ENCODE peak calls at places on chromosomes 7 and 10, in four cellular contexts. One of them, this sample, is unnamed.

GRCh38 chr10:25934673-25935139 is 677 bp downstream of the MYO3A start:
- DNase-seq in activated CD4-positive, alpha-beta T cell treated with anti-CD3 and anti-CD28 coated beads, Interleukin-2, amount 50 U/mL, for 24 hours: no peak
- DNase-seq in ELR: no peak
- DNase-seq in mucosa of gallbladder: no peak
- DNase-seq in this sample: no peak

GRCh38 chr10:5679606-5680005 is 5.0 kb upstream of the TASOR2 start:
- DNase-seq in ELR: peak
- DNase-seq in mucosa of gallbladder: no peak
- DNase-seq in activated CD4-positive, alpha-beta T cell treated with anti-CD3 and anti-CD28 coated beads, Interleukin-2, amount 50 U/mL, for 24 hours: no peak
- DNase-seq in this sample: peak

GRCh38 chr7:151381333-151382078 is 28.3 kb downstream of the WDR86 start:
- DNase-seq in activated CD4-positive, alpha-beta T cell treated with anti-CD3 and anti-CD28 coated beads, Interleukin-2, amount 50 U/mL, for 24 hours: no peak
- DNase-seq in ELR: no peak
- DNase-seq in mucosa of gallbladder: no peak
- DNase-seq in this sample: no peak

GRCh38 chr10:59995862-59996261 is 89.5 kb upstream of the CCDC6 start:
- DNase-seq in activated CD4-positive, alpha-beta T cell treated with anti-CD3 and anti-CD28 coated beads, Interleukin-2, amount 50 U/mL, for 24 hours: no peak
- DNase-seq in mucosa of gallbladder: no peak
- DNase-seq in ELR: no peak
- DNase-seq in this sample: no peak

GRCh38 chr7:129569811-129570215 is 41.7 kb upstream of the NRF1 start:
- DNase-seq in mucosa of gallbladder: peak
- DNase-seq in ELR: peak
- DNase-seq in activated CD4-positive, alpha-beta T cell treated with anti-CD3 and anti-CD28 coated beads, Interleukin-2, amount 50 U/mL, for 24 hours: no peak
- DNase-seq in this sample: peak

GRCh38 chr10:114043532-114044250 is at the start of gene ADRB1:
- DNase-seq in ELR: peak
- DNase-seq in mucosa of gallbladder: peak
- DNase-seq in activated CD4-positive, alpha-beta T cell treated with anti-CD3 and anti-CD28 coated beads, Interleukin-2, amount 50 U/mL, for 24 hours: no peak
- DNase-seq in this sample: peak

GRCh38 chr10:132411561-132412253 is 14.7 kb downstream of the PWWP2B start:
- DNase-seq in activated CD4-positive, alpha-beta T cell treated with anti-CD3 and anti-CD28 coated beads, Interleukin-2, amount 50 U/mL, for 24 hours: no peak
- DNase-seq in mucosa of gallbladder: no peak
- DNase-seq in ELR: no peak
- DNase-seq in this sample: no peak

GRCh38 chr10:86730227-86730626 is 26.2 kb upstream of the BMPR1A start:
- DNase-seq in activated CD4-positive, alpha-beta T cell treated with anti-CD3 and anti-CD28 coated beads, Interleukin-2, amount 50 U/mL, for 24 hours: no peak
- DNase-seq in mucosa of gallbladder: peak
- DNase-seq in ELR: no peak
- DNase-seq in this sample: no peak

GRCh38 chr10:119677126-119677525 is 25.9 kb downstream of the BAG3 start:
- DNase-seq in activated CD4-positive, alpha-beta T cell treated with anti-CD3 and anti-CD28 coated beads, Interleukin-2, amount 50 U/mL, for 24 hours: no peak
- DNase-seq in ELR: no peak
- DNase-seq in mucosa of gallbladder: no peak
- DNase-seq in this sample: no peak

GRCh38 chr7:149330914-149331567 is 69.0 kb downstream of the ZNF783 start:
- DNase-seq in mucosa of gallbladder: no peak
- DNase-seq in ELR: peak
- DNase-seq in activated CD4-positive, alpha-beta T cell treated with anti-CD3 and anti-CD28 coated beads, Interleukin-2, amount 50 U/mL, for 24 hours: no peak
- DNase-seq in this sample: no peak

GRCh38 chr10:29668628-29669027 is 33.9 kb upstream of the SVIL start:
- DNase-seq in ELR: peak
- DNase-seq in activated CD4-positive, alpha-beta T cell treated with anti-CD3 and anti-CD28 coated beads, Interleukin-2, amount 50 U/mL, for 24 hours: no peak
- DNase-seq in mucosa of gallbladder: no peak
- DNase-seq in this sample: no peak

GRCh38 chr7:67344481-67345193 is 348.0 kb downstream of the TYW1 start:
- DNase-seq in mucosa of gallbladder: no peak
- DNase-seq in ELR: no peak
- DNase-seq in activated CD4-positive, alpha-beta T cell treated with anti-CD3 and anti-CD28 coated beads, Interleukin-2, amount 50 U/mL, for 24 hours: no peak
- DNase-seq in this sample: no peak

GRCh38 chr10:69567920-69568319 is 5.3 kb downstream of the NEUROG3 start:
- DNase-seq in activated CD4-positive, alpha-beta T cell treated with anti-CD3 and anti-CD28 coated beads, Interleukin-2, amount 50 U/mL, for 24 hours: no peak
- DNase-seq in ELR: peak
- DNase-seq in mucosa of gallbladder: peak
- DNase-seq in this sample: peak

GRCh38 chr10:124636271-124636993 is 107.7 kb downstream of the FAM53B start:
- DNase-seq in activated CD4-positive, alpha-beta T cell treated with anti-CD3 and anti-CD28 coated beads, Interleukin-2, amount 50 U/mL, for 24 hours: no peak
- DNase-seq in mucosa of gallbladder: no peak
- DNase-seq in ELR: no peak
- DNase-seq in this sample: no peak

GRCh38 chr7:75892634-75893272 is 13.9 kb downstream of the RHBDD2 start:
- DNase-seq in ELR: no peak
- DNase-seq in mucosa of gallbladder: peak
- DNase-seq in activated CD4-positive, alpha-beta T cell treated with anti-CD3 and anti-CD28 coated beads, Interleukin-2, amount 50 U/mL, for 24 hours: no peak
- DNase-seq in this sample: peak

GRCh38 chr7:145692237-145692950 is 424.2 kb upstream of the CNTNAP2 start:
- DNase-seq in mucosa of gallbladder: no peak
- DNase-seq in activated CD4-positive, alpha-beta T cell treated with anti-CD3 and anti-CD28 coated beads, Interleukin-2, amount 50 U/mL, for 24 hours: no peak
- DNase-seq in ELR: no peak
- DNase-seq in this sample: peak

GRCh38 chr7:1712907-1713501 is 42.9 kb downstream of the ELFN1 start:
- DNase-seq in activated CD4-positive, alpha-beta T cell treated with anti-CD3 and anti-CD28 coated beads, Interleukin-2, amount 50 U/mL, for 24 hours: no peak
- DNase-seq in mucosa of gallbladder: no peak
- DNase-seq in ELR: no peak
- DNase-seq in this sample: no peak

GRCh38 chr7:94330474-94331027 is 64.1 kb upstream of the COL1A2 start:
- DNase-seq in ELR: no peak
- DNase-seq in mucosa of gallbladder: no peak
- DNase-seq in activated CD4-positive, alpha-beta T cell treated with anti-CD3 and anti-CD28 coated beads, Interleukin-2, amount 50 U/mL, for 24 hours: no peak
- DNase-seq in this sample: no peak

GRCh38 chr7:79540592-79540991 is 87.1 kb upstream of the MAGI2 start:
- DNase-seq in activated CD4-positive, alpha-beta T cell treated with anti-CD3 and anti-CD28 coated beads, Interleukin-2, amount 50 U/mL, for 24 hours: no peak
- DNase-seq in mucosa of gallbladder: no peak
- DNase-seq in ELR: no peak
- DNase-seq in this sample: no peak

GRCh38 chr7:13725591-13725990 is 263.9 kb downstream of the ETV1 start:
- DNase-seq in ELR: peak
- DNase-seq in activated CD4-positive, alpha-beta T cell treated with anti-CD3 and anti-CD28 coated beads, Interleukin-2, amount 50 U/mL, for 24 hours: no peak
- DNase-seq in mucosa of gallbladder: no peak
- DNase-seq in this sample: no peak

GRCh38 chr10:114017266-114017665 is 26.4 kb upstream of the ADRB1 start:
- DNase-seq in ELR: no peak
- DNase-seq in activated CD4-positive, alpha-beta T cell treated with anti-CD3 and anti-CD28 coated beads, Interleukin-2, amount 50 U/mL, for 24 hours: no peak
- DNase-seq in mucosa of gallbladder: no peak
- DNase-seq in this sample: no peak

GRCh38 chr10:76388321-76388720 is 956.9 kb downstream of the LRMDA start:
- DNase-seq in activated CD4-positive, alpha-beta T cell treated with anti-CD3 and anti-CD28 coated beads, Interleukin-2, amount 50 U/mL, for 24 hours: no peak
- DNase-seq in mucosa of gallbladder: no peak
- DNase-seq in ELR: no peak
- DNase-seq in this sample: no peak

GRCh38 chr10:111698711-111699110 is 484.9 kb downstream of the GPAM start:
- DNase-seq in ELR: no peak
- DNase-seq in activated CD4-positive, alpha-beta T cell treated with anti-CD3 and anti-CD28 coated beads, Interleukin-2, amount 50 U/mL, for 24 hours: no peak
- DNase-seq in mucosa of gallbladder: no peak
- DNase-seq in this sample: no peak

This sample was measured in HCEC 1CT.